ENCODE peak calls at places on chromosome 22, in four cellular contexts. D is GM12878, I is HCT116, S is stomach. Q is an unnamed sample.

GRCh38 chr22:17774206-17774927 is at the start of gene BID:
- DNase-seq in D (no peak), I (no peak), S (peak; percentile 60), Q (no peak)

GRCh38 chr22:48309115-48309705 is 1518.5 kb downstream of the BRD1 start:
- DNase-seq in S (no peak), I (no peak), D (no peak), Q (no peak)

GRCh38 chr22:43828711-43829447 is 16.8 kb upstream of the EFCAB6 start:
- DNase-seq in D (no peak), I (no peak), S (no peak), Q (peak; percentile 86)

GRCh38 chr22:39913886-39914285 is 13.0 kb downstream of the GRAP2 start:
- DNase-seq in D (no peak), I (no peak), S (no peak), Q (no peak)

GRCh38 chr22:32969502-32969901 is 88.7 kb downstream of the SYN3 start:
- DNase-seq in I (no peak), S (no peak), D (no peak), Q (no peak)

GRCh38 chr22:40340044-40340443 is 6.3 kb upstream of the ADSL start:
- DNase-seq in I (no peak), D (no peak), S (no peak), Q (no peak)

GRCh38 chr22:26743149-26743548 is 85.8 kb downstream of the MIAT start:
- DNase-seq in I (no peak), D (no peak), S (no peak), Q (no peak)

GRCh38 chr22:38125731-38126344 is 15.4 kb upstream of the BAIAP2L2 start:
- DNase-seq in D (no peak), S (no peak), I (no peak), Q (no peak)

GRCh38 chr22:39003165-39003638 is 10.9 kb upstream of the APOBEC3C start:
- DNase-seq in S (peak; percentile 81), I (peak; percentile 80), D (peak; percentile 81), Q (peak; percentile 86)

GRCh38 chr22:47259990-47260389 is 497.5 kb downstream of the TBC1D22A start:
- DNase-seq in I (no peak), D (no peak), S (no peak), Q (no peak)

GRCh38 chr22:46240073-46240472 is 10.0 kb downstream of the CDPF1 start:
- DNase-seq in I (no peak), D (no peak), S (no peak), Q (no peak)

GRCh38 chr22:30705710-30706651 is 11.3 kb downstream of the OSBP2 start:
- DNase-seq in I (peak; percentile 70), S (no peak), D (peak; percentile 72), Q (no peak)

GRCh38 chr22:39712081-39712480 is 141.5 kb downstream of the CACNA1I start:
- DNase-seq in D (no peak), I (no peak), S (no peak), Q (no peak)

GRCh38 chr22:41575533-41575932 is 14.1 kb downstream of the PMM1 start:
- DNase-seq in I (no peak), S (no peak), D (no peak), Q (no peak)

GRCh38 chr22:30614879-30615278 is 7.9 kb downstream of the TCN2 start:
- DNase-seq in I (no peak), D (no peak), S (no peak), Q (no peak)

GRCh38 chr22:26619510-26619909 is 1.7 kb upstream of the CRYBB1 start:
- DNase-seq in S (no peak), D (no peak), I (no peak), Q (no peak)

GRCh38 chr22:45554861-45555260 is 52.2 kb downstream of the FBLN1 start:
- DNase-seq in S (no peak), I (no peak), D (no peak), Q (no peak)

GRCh38 chr22:23060612-23061400 is 9.5 kb upstream of the GNAZ start:
- DNase-seq in D (no peak), S (peak; percentile 20), I (no peak), Q (no peak)

GRCh38 chr22:40721266-40721665 is 42.0 kb downstream of the MCHR1 start:
- DNase-seq in D (no peak), I (no peak), S (no peak), Q (no peak)

GRCh38 chr22:42626431-42626830 is 11.7 kb upstream of the POLDIP3 start:
- DNase-seq in I (no peak), D (no peak), S (no peak), Q (no peak)

GRCh38 chr22:42626951-42627625 is 12.4 kb upstream of the POLDIP3 start:
- DNase-seq in D (no peak), S (no peak), I (no peak), Q (no peak)

GRCh38 chr22:42630211-42630610 is 10.2 kb downstream of the ATP5MGL start:
- DNase-seq in I (no peak), D (no peak), S (no peak), Q (no peak)

GRCh38 chr22:42625416-42625815 is 10.7 kb upstream of the POLDIP3 start:
- DNase-seq in S (no peak), D (no peak), I (no peak), Q (no peak)

DNA sequence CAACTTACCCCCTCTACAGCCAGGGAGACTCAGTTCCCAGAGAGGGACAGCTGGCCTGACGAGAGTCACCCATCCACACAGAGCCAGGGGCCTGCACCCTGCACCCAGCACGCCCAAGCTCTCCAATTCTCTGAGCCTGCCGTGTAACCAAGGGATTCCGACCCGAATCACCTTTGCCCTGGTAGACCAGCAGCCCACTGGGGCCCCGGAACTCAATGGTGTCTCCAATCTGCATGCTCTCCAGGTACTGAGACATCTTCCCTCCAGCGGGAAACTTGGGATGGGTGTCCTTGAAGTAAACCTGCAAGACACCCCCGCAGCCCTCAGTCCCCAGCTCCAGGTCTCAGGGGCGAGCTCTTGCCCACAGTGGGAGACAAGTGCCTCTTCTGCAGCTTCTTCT is 12.4 kb downstream of the ATP5MGL start:
- DNase-seq in I (no peak), D (no peak), S (no peak), Q (no peak)
- H3K36me3 ChIP-seq in I (peaks cover 25% of the 10 kb centered on the region), D (peaks cover 14% of the 10 kb centered on the region), S (peaks cover 99% of the 10 kb centered on the region), Q (peaks cover 47% of the 10 kb centered on the region)

GRCh38 chr22:50546326-50547230 is 879 bp downstream of the KLHDC7B start:
- DNase-seq in S (no peak), I (no peak), D (no peak), Q (no peak)

GRCh38 chr22:50545522-50546325 is at the start of gene KLHDC7B:
- DNase-seq in D (no peak), S (no peak), I (no peak), Q (no peak)

GRCh38 chr22:50542416-50542927 is 3.2 kb upstream of the KLHDC7B start:
- DNase-seq in D (peak; percentile 93), S (no peak), I (no peak), Q (no peak)

GRCh38 chr22:50544746-50545253 is 899 bp upstream of the KLHDC7B start:
- DNase-seq in S (peak; percentile 66), I (no peak), D (no peak), Q (no peak)

DNA sequence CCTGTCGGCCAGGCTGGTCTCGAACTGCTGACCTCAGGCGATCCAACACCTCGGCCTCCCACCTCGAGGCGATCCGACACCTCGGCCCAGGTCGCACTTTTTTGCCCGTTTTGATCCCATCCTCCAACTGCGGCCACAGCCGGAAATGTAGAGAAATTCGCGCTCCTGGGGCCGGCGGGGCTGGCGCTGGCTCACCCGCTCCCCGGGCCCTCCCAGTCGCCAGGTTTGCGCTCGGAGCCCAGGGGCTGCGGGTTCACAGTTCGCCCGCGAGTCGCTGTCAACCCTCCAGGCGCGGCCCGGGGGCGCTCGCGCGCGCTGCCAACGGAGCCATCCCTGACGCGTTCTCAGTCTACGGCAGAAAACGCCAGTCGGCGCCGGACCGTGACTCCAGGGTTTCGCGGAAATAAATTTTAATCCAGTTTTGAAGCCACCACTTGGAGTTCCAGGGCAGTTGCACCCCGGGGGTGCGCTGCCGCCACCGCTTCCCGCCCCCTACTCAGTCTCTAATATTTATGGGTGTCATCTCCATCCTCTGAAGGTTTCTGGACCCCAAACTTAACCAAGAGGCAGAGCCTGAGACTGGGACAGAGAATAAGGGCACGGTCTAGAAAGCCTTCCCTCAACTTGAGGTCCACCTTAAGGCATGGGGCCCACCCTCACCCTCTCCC is 1.5 kb upstream of the KLHDC7B start:
- DNase-seq in I (no peak), S (peak; percentile 87), D (no peak), Q (peak; percentile 81)
- TF ChIP-seq POLR2A in I (no peak), S (no peak), D (peak; percentile 38), Q (no peak)

DNA sequence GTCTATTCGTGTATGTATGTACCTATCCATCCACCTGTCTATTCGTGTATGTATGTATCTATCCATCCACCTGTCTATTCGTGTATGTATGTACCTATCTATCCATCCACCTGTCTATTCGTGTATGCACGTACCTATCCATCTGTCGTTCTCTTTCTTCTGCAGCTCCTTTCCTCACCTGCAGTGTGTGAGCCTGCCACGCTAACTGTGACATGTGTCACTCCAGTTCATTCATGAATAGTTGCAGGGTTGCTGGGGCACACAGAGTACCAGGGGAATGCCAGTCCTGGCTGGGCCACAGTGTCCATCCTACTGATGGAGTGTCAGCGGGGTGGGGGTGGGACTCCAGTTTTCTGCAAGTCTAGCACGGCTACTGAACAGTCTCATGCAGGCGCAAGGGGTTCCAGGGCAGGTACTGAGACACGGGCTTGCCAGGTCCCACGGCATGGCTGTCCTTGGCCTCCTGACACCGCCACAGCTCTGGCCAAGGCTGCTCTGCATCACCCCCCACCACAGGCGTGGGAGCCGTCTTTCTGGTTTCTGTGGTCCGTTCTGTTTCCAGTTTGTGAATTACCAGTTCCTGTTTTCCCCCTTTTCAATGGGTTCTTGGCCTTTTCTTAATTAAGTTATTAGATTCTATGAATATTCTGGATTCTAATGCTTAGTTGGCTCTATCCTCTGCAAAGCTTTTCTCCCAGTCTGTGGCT is 88.8 kb upstream of the CLDN5 start:
- DNase-seq in D (no peak), I (no peak), S (no peak), Q (no peak)
- TF ChIP-seq POLR2AphosphoS5 in D (no peak), I (no peak), S (no peak), Q (no peak)

GRCh38 chr22:49887716-49888115 is 30.5 kb downstream of the ALG12 start:
- DNase-seq in I (no peak), D (no peak), S (no peak), Q (no peak)
- H3K36me3 ChIP-seq in I (peaks cover 18% of the 10 kb centered on the region), D (peaks cover 54% of the 10 kb centered on the region), S (peaks cover 69% of the 10 kb centered on the region), Q (peaks cover 25% of the 10 kb centered on the region)

GRCh38 chr22:37051629-37052385 is at the start of gene KCTD17:
- DNase-seq in D (no peak), I (peak; percentile 24), S (peak; percentile 70), Q (peak; percentile 80)
- TF ChIP-seq POLR2A in D (peak; percentile 51), I (no peak), S (no peak), Q (no peak)

GRCh38 chr22:35839811-35840739 is 122.4 kb downstream of the APOL5 start:
- DNase-seq in I (peak; percentile 95), S (peak; percentile 72), D (no peak), Q (peak; percentile 94)
- TF ChIP-seq POLR2AphosphoS5 in I (peak; percentile 57), S (no peak), D (no peak), Q (peak; percentile 53)

DNA sequence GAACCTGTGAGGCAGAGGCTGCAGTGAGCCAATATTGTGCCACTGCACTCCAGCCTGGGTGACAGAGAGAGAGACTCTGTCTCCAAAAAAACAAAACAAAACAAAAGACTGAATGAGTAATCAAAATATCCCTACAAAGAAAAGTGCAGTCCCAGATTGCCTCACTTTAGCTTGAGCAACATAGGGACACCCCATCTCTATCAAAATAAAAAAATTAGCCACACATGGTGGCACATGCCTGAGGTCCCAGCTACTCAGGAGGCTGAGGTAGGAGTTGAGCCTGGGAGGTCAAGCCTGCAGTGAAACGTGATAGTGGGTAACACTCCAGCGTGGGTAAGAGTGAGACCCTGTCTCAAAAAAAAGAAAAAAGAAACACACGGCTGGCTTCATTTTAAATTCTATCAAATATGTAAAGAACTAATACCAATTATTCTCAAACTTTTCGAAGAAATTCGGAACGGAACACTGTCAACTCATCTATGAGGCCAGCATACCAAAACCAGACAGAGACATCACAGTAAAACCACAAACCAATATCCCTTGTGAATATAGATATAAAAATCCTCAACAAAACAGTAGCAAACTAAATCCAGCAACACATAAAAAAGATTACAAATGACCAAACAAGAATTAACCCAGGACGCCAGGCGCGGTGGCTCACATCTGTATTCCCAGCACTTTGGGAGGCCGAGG is 12.9 kb downstream of the CHEK2 start:
- DNase-seq in I (no peak), S (no peak), D (no peak), Q (no peak)
- H3K36me3 ChIP-seq in I (peaks cover 15% of the 10 kb centered on the region), S (peaks cover 9% of the 10 kb centered on the region), D (peaks cover 6% of the 10 kb centered on the region), Q (no peaks in the 10 kb centered on the region)